ENCODE peak calls at places on chromosomes 5 and 9, in eight cellular contexts. A is M059J; Z is hippocampal formation; U is CD4-positive, CD25-positive, alpha-beta regulatory T cell; K is suprapubic skin; O is CD8-positive, alpha-beta memory T cell; W is NCI-H1417; T is right lobe of liver. C is an unnamed sample.

GRCh38 chr9:27572566-27572917 is 739 bp downstream of the C9orf72 start:
- DNase-seq in O (peak; percentile 56), W (no peak), T (no peak), Z (peak; percentile 46), U (peak; percentile 66), A (peak; percentile 58), K (no peak), C (peak; percentile 62)

GRCh38 chr9:61670616-61671015 is 480.8 kb downstream of the SPATA31A7 start:
- DNase-seq in T (no peak), U (no peak), K (peak; percentile 14), O (no peak), A (no peak), Z (no peak), W (no peak), C (no peak)

GRCh38 chr5:57438162-57438561 is 44.4 kb downstream of the ACTBL2 start:
- DNase-seq in O (no peak), Z (no peak), K (no peak), U (no peak), A (no peak), W (no peak), T (no peak), C (no peak)

GRCh38 chr9:104856413-104856941 is 71.5 kb downstream of the ABCA1 start:
- DNase-seq in K (no peak), T (no peak), Z (no peak), U (no peak), O (no peak), A (no peak), W (peak; percentile 75), C (peak; percentile 99)

GRCh38 chr9:101586651-101587050 is 8.1 kb downstream of the PPP3R2 start:
- DNase-seq in O (no peak), W (no peak), U (no peak), T (no peak), A (peak; percentile 54), K (no peak), Z (no peak), C (no peak)

GRCh38 chr5:1805326-1805725 is 4.1 kb downstream of the NDUFS6 start:
- DNase-seq in U (no peak), K (no peak), O (no peak), A (no peak), T (no peak), Z (no peak), W (no peak), C (no peak)

GRCh38 chr9:10479172-10479571 is 133.6 kb downstream of the PTPRD start:
- DNase-seq in O (no peak), A (no peak), Z (no peak), K (no peak), U (no peak), T (no peak), W (no peak), C (no peak)

GRCh38 chr9:36499156-36499886 is 73.4 kb upstream of the MELK start:
- DNase-seq in U (no peak), A (no peak), O (no peak), T (no peak), K (no peak), Z (no peak), W (peak; percentile 85), C (peak; percentile 83)

GRCh38 chr5:110150199-110150598 is 460.5 kb downstream of the MAN2A1 start:
- DNase-seq in K (no peak), W (no peak), U (no peak), T (no peak), Z (no peak), O (no peak), A (peak; percentile 2), C (no peak)

GRCh38 chr9:108416321-108416720 is 439.5 kb downstream of the ACTL7B start:
- DNase-seq in Z (no peak), O (no peak), W (no peak), U (no peak), A (peak; percentile 37), K (no peak), T (no peak), C (no peak)